ENCODE peak calls at places on chromosome 16, in eight cellular contexts. H is PC-3, P is fibroblast of mammary gland, V is AG09309, C is hepatocyte, F is AG10803, D is PC-9, K is IMR-90. Y is an unnamed sample.

GRCh38 chr16:9836118-9836736 is 346.0 kb downstream of the GRIN2A start:
- DNase-seq in H (peak), P (peak), V (no peak), C (peak), F (peak), D (no peak), K (no peak), Y (no peak)

GRCh38 chr16:82888616-82889015 is 261.8 kb downstream of the CDH13 start:
- DNase-seq in H (no peak), P (peak), V (peak), C (peak), F (peak), D (no peak), K (peak), Y (no peak)

GRCh38 chr16:75482434-75483205 is 12.6 kb downstream of the CHST6 start:
- DNase-seq in H (no peak), P (no peak), V (no peak), C (no peak), F (no peak), D (no peak), K (no peak), Y (no peak)

GRCh38 chr16:25690563-25691143 is 1.1 kb upstream of the HS3ST4 start:
- DNase-seq in H (no peak), P (no peak), V (no peak), C (no peak), F (no peak), D (no peak), K (no peak), Y (no peak)

GRCh38 chr16:20326336-20326735 is 977 bp downstream of the GP2 start:
- DNase-seq in H (no peak), P (no peak), V (no peak), C (no peak), F (no peak), D (no peak), K (no peak), Y (no peak)

GRCh38 chr16:90020838-90021382 is 1.7 kb upstream of the DBNDD1 start:
- DNase-seq in H (peak), P (no peak), V (no peak), C (no peak), F (peak), D (no peak), K (peak), Y (no peak)

GRCh38 chr16:88941933-88942909 is 34.8 kb downstream of the CBFA2T3 start:
- DNase-seq in H (no peak), P (no peak), V (no peak), C (peak), F (no peak), D (peak), K (no peak), Y (no peak)

GRCh38 chr16:1972490-1972877 is 631 bp downstream of the TBL3 start:
- DNase-seq in H (no peak), P (no peak), V (no peak), C (peak), F (no peak), D (no peak), K (no peak), Y (peak)

GRCh38 chr16:30786115-30786935 is 680 bp downstream of the ZNF629 start:
- DNase-seq in H (peak), P (peak), V (no peak), C (peak), F (peak), D (peak), K (peak), Y (peak)

GRCh38 chr16:21645261-21645721 is 7.1 kb downstream of the IGSF6 start:
- DNase-seq in H (no peak), P (peak), V (no peak), C (no peak), F (peak), D (no peak), K (peak), Y (no peak)

GRCh38 chr16:6957676-6958075 is 375.0 kb upstream of the RBFOX1 start:
- DNase-seq in H (no peak), P (no peak), V (no peak), C (no peak), F (no peak), D (no peak), K (no peak), Y (no peak)

GRCh38 chr16:9463461-9463860 is 372.0 kb downstream of the HAPSTR1 start:
- DNase-seq in H (no peak), P (no peak), V (no peak), C (no peak), F (no peak), D (no peak), K (no peak), Y (no peak)

GRCh38 chr16:13923703-13924298 is 3.8 kb downstream of the ERCC4 start:
- DNase-seq in H (peak), P (peak), V (no peak), C (peak), F (peak), D (no peak), K (peak), Y (peak)

GRCh38 chr16:1770328-1771071 is 843 bp downstream of the NME3 start:
- DNase-seq in H (peak), P (peak), V (no peak), C (peak), F (peak), D (peak), K (peak), Y (no peak)

GRCh38 chr16:15457958-15458357 is 23.6 kb downstream of the BMERB1 start:
- DNase-seq in H (peak), P (no peak), V (no peak), C (no peak), F (no peak), D (no peak), K (no peak), Y (no peak)

GRCh38 chr16:30948956-30949654 is at the start of gene ORAI3:
- DNase-seq in H (peak), P (peak), V (no peak), C (peak), F (peak), D (peak), K (peak), Y (peak)

GRCh38 chr16:15765880-15766279 is 90.9 kb downstream of the MYH11 start:
- DNase-seq in H (peak), P (peak), V (no peak), C (peak), F (peak), D (peak), K (peak), Y (peak)

GRCh38 chr16:87681990-87682570 is 79.8 kb downstream of the JPH3 start:
- DNase-seq in H (no peak), P (peak), V (peak), C (no peak), F (peak), D (no peak), K (peak), Y (peak)

GRCh38 chr16:56558024-56558747 is 6.7 kb upstream of the MT4 start:
- DNase-seq in H (peak), P (peak), V (peak), C (no peak), F (peak), D (peak), K (peak), Y (peak)

GRCh38 chr16:67415872-67416793 is at the start of gene ZDHHC1:
- DNase-seq in H (peak), P (peak), V (no peak), C (peak), F (peak), D (peak), K (peak), Y (peak)
- TF ChIP-seq CTCF in H (peak), P (no peak), V (peak), C (peak), F (peak), D (peak), K (peak), Y (peak)

DNA sequence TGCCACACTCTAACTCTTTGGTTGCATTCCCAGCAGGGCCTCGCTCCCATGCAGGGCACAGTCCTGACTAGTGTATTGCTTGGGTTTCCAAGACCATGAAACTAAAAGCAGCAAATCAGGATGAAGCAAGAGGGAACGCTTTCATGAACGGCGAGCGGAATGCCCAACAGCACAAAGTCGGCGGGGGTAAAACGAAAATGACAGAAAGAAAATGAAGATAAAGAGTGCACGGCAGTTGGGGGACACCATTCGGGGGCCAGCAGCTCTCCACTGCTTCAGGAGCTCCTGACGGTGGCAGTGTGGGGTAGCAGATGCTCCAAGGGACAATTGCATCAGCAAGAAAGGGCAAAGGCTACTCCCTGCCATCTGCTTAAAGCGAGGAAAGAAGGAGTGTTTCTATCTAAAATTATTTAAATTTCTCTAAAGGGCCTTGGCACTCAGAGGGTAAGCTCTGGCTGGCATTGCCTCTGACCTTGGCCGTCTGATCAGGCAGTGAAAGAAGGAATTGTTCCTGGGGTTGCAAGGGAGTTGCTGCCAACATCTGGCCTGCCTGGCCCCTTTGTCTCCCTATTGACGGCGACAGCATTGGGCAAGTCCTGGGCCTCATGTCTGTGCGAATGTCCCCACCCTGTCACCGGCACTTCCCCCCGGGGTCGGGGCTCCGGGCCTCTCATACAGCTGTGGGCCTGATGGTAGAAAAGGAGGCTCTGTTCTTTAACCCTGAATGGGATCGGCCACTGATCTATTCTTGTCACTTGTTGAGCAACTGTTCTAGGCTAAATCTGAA is 138.2 kb downstream of the CMIP start:
- DNase-seq in H (no peak), P (no peak), V (no peak), C (no peak), F (peak), D (no peak), K (no peak), Y (no peak)
- TF ChIP-seq CTCF in H (no peak), P (no peak), V (no peak), C (peak), F (peak), D (no peak), K (no peak), Y (no peak)

GRCh38 chr16:78770353-78771091 is 671.1 kb downstream of the WWOX start:
- DNase-seq in H (peak), P (peak), V (no peak), C (peak), F (peak), D (peak), K (no peak), Y (no peak)
- TF ChIP-seq CTCF in H (peak), P (peak), V (no peak), C (peak), F (peak), D (peak), K (no peak), Y (peak)

GRCh38 chr16:68995011-68995504 is 110.4 kb upstream of the HAS3 start:
- DNase-seq in H (peak), P (peak), V (peak), C (peak), F (peak), D (peak), K (peak), Y (peak)
- TF ChIP-seq CTCF in H (peak), P (peak), V (peak), C (peak), F (peak), D (peak), K (peak), Y (peak)

GRCh38 chr16:50593410-50594139 is 45.4 kb downstream of the NKD1 start:
- DNase-seq in H (no peak), P (peak), V (no peak), C (no peak), F (no peak), D (no peak), K (no peak), Y (no peak)
- TF ChIP-seq CTCF in H (no peak), P (no peak), V (peak), C (peak), F (peak), D (no peak), K (peak), Y (no peak)

GRCh38 chr16:4160663-4161436 is 44.6 kb upstream of the ADCY9 start:
- DNase-seq in H (no peak), P (peak), V (no peak), C (no peak), F (peak), D (no peak), K (no peak), Y (no peak)
- TF ChIP-seq CTCF in H (no peak), P (peak), V (no peak), C (no peak), F (peak), D (no peak), K (no peak), Y (no peak)

GRCh38 chr16:590875-591200 is 972 bp downstream of the RAB40C start:
- DNase-seq in H (no peak), P (no peak), V (no peak), C (no peak), F (no peak), D (no peak), K (no peak), Y (no peak)

GRCh38 chr16:590165-590874 is 454 bp downstream of the RAB40C start:
- DNase-seq in H (peak), P (peak), V (no peak), C (peak), F (peak), D (peak), K (peak), Y (peak)

GRCh38 chr16:588889-589657 is 793 bp upstream of the RAB40C start:
- DNase-seq in H (peak), P (peak), V (peak), C (peak), F (peak), D (peak), K (peak), Y (peak)

GRCh38 chr16:588639-588888 is 1.3 kb upstream of the RAB40C start:
- DNase-seq in H (peak), P (peak), V (no peak), C (peak), F (peak), D (peak), K (peak), Y (peak)

DNA sequence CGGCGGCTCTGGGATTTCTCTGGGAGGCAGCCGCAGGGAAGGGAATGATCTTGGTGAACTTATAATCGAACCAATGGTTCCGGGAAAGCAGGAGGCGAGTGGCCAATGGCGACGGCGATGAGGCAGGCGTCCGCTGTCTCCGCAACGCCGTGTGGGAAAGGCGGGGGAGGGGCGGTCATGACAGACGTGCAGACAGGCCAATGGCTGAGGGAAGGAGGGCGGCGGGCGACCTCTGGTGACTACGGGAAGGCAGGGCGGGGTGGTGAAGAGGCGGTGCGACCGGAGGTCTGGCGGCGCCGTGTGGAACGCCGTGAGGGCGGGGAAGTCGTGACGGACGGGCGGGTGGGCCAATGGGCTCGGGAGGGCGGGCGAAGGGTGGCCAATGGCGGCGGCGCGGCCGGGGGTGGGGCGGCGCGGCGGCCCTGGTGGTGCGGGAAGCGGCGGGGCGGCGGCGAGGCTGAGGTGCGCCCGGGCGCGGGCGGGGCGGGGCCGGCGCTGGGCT is at the start of gene RAB40C:
- DNase-seq in H (peak), P (peak), V (peak), C (peak), F (peak), D (peak), K (peak), Y (peak)
- TF ChIP-seq CTCF in H (no peak), P (no peak), V (peak), C (no peak), F (no peak), D (no peak), K (peak), Y (no peak)

DNA sequence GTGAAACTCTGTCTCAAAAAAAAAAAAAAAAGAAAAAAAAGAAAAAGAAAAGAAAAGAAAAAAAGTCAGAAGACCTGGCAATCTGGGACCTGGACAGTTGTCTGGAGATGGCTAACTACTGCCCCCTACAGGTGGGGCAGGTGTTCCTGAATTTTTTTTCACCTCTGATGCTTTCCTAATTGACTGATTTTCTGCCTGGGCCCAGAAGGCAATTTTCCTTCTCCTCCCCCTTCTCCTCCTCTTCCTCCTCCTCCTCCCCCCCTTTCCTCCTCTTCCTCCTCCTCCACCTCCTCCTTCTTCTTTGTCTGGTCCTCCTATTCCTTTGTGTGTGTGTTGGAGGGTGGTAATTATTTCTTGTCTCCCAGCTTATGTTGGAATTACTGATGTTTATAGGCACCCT is 26.7 kb downstream of the IRX5 start:
- DNase-seq in H (peak), P (peak), V (no peak), C (peak), F (no peak), D (peak), K (no peak), Y (peak)
- TF ChIP-seq CTCF in H (peak), P (peak), V (peak), C (peak), F (peak), D (peak), K (peak), Y (peak)

DNA sequence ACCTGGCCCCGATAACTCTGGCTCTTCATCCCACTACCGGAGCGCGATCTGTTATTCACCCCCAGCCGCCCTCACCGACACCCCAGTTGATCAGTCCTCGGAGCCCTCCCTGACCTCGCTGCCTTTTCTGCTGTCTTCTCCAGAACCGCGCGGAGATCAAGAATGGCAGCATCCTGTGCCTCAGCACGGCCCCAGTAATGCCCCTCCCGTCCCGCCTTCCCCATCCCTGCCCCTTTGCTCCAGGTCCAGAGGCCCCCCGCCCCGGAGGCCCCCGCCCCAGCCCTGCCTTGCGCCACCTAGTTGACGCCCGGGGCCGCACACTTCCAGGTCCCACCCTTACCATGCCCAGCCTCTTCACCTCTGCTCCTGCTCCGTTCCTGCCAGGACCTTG is 872 bp downstream of the ELMO3 start:
- DNase-seq in H (no peak), P (no peak), V (no peak), C (no peak), F (no peak), D (peak), K (no peak), Y (no peak)
- TF ChIP-seq CTCF in H (no peak), P (no peak), V (no peak), C (no peak), F (no peak), D (peak), K (no peak), Y (no peak)

DNA sequence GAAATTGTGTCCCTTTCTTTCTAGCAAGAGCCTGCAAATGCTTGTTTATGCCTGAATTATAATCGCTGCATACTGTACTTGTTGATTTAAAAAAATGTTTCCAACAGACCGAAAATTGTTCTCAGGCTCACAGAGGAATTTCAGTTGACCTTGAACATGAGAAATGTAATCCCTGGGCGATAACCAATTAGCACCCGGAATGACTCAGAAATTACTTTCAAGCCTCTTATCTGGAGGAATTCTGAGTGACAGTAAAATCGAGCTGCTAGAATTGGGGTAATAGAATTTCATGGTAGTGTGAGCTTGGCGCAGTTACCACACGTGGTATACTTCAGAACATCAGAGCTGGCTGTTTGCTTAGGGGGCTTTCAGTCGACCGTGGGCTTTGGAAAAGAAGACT is 139.1 kb upstream of the CACNG3 start:
- DNase-seq in H (no peak), P (no peak), V (no peak), C (peak), F (no peak), D (no peak), K (no peak), Y (no peak)
- TF ChIP-seq CTCF in H (no peak), P (no peak), V (no peak), C (no peak), F (no peak), D (no peak), K (no peak), Y (no peak)

Y was measured in mammary epithelial cell.